ENCODE peak calls at places on chromosome 19, in ten cellular contexts. G, L, Z, E, W, D, U, Q, C and M are unnamed samples.

GRCh38 chr19:51012661-51013190 is 6.8 kb downstream of the KLK10 start:
- DNase-seq in G (no peak), L (no peak), Z (no peak), E (no peak), W (no peak), D (no peak), U (peak), Q (no peak), C (no peak), M (no peak)

GRCh38 chr19:8041553-8041952 is 11.0 kb upstream of the CCL25 start:
- DNase-seq in G (no peak), L (no peak), Z (no peak), E (no peak), W (no peak), D (no peak), U (no peak), Q (no peak), C (no peak), M (no peak)

GRCh38 chr19:50875795-50876422 is 2.7 kb downstream of the KLK2 start:
- DNase-seq in G (no peak), L (no peak), Z (no peak), E (no peak), W (no peak), D (no peak), U (no peak), Q (no peak), C (no peak), M (no peak)

GRCh38 chr19:45934551-45935230 is 20.1 kb upstream of the NANOS2 start:
- DNase-seq in G (no peak), L (no peak), Z (no peak), E (no peak), W (peak), D (no peak), U (no peak), Q (no peak), C (no peak), M (no peak)

GRCh38 chr19:50695251-50696064 is 24.1 kb downstream of the SHANK1 start:
- DNase-seq in G (no peak), L (peak), Z (no peak), E (no peak), W (peak), D (no peak), U (no peak), Q (peak), C (peak), M (no peak)

GRCh38 chr19:17281391-17282304 is at the start of gene ANKLE1:
- DNase-seq in G (peak), L (peak), Z (peak), E (no peak), W (no peak), D (peak), U (peak), Q (peak), C (peak), M (peak)

GRCh38 chr19:42284641-42285341 is 15.7 kb downstream of the CIC start:
- DNase-seq in G (no peak), L (peak), Z (peak), E (peak), W (peak), D (no peak), U (peak), Q (no peak), C (no peak), M (no peak)

GRCh38 chr19:47542030-47542475 is 27.2 kb upstream of the NAPA start:
- DNase-seq in G (no peak), L (no peak), Z (no peak), E (peak), W (no peak), D (no peak), U (no peak), Q (peak), C (no peak), M (no peak)

GRCh38 chr19:56324425-56324824 is 9.8 kb upstream of the ZSCAN5A start:
- DNase-seq in G (no peak), L (no peak), Z (no peak), E (no peak), W (no peak), D (no peak), U (no peak), Q (no peak), C (no peak), M (no peak)

GRCh38 chr19:40831502-40832430 is 18.5 kb downstream of the CYP2A6 start:
- DNase-seq in G (no peak), L (peak), Z (peak), E (peak), W (no peak), D (no peak), U (no peak), Q (peak), C (no peak), M (no peak)

GRCh38 chr19:10478476-10478875 is 24.7 kb downstream of the KEAP1 start:
- DNase-seq in G (no peak), L (no peak), Z (no peak), E (no peak), W (no peak), D (no peak), U (no peak), Q (no peak), C (peak), M (no peak)

GRCh38 chr19:1728816-1729567 is 24.3 kb upstream of the ONECUT3 start:
- DNase-seq in G (no peak), L (no peak), Z (no peak), E (no peak), W (no peak), D (no peak), U (no peak), Q (no peak), C (no peak), M (no peak)

GRCh38 chr19:33794578-33795369 is 1.9 kb upstream of the KCTD15 start:
- DNase-seq in G (no peak), L (peak), Z (no peak), E (peak), W (no peak), D (no peak), U (peak), Q (peak), C (no peak), M (peak)

GRCh38 chr19:47480658-47481057 is 3.4 kb downstream of the KPTN start:
- DNase-seq in G (no peak), L (no peak), Z (no peak), E (no peak), W (no peak), D (no peak), U (no peak), Q (no peak), C (no peak), M (no peak)

GRCh38 chr19:29509456-29509855 is 16.3 kb upstream of the VSTM2B start:
- DNase-seq in G (no peak), L (no peak), Z (no peak), E (no peak), W (no peak), D (no peak), U (peak), Q (no peak), C (no peak), M (no peak)

GRCh38 chr19:28598861-28599260 is 614.1 kb downstream of the UQCRFS1 start:
- DNase-seq in G (no peak), L (no peak), Z (no peak), E (no peak), W (no peak), D (no peak), U (no peak), Q (no peak), C (no peak), M (no peak)

GRCh38 chr19:50332264-50333038 is 3.3 kb upstream of the KCNC3 start:
- DNase-seq in G (no peak), L (peak), Z (no peak), E (no peak), W (no peak), D (no peak), U (peak), Q (no peak), C (no peak), M (no peak)

GRCh38 chr19:10817291-10818038 is 18.5 kb downstream of the TMED1 start:
- DNase-seq in G (peak), L (peak), Z (no peak), E (peak), W (no peak), D (no peak), U (peak), Q (peak), C (no peak), M (no peak)

GRCh38 chr19:49690073-49690655 is 752 bp upstream of the CPT1C start:
- DNase-seq in G (no peak), L (no peak), Z (no peak), E (no peak), W (no peak), D (no peak), U (no peak), Q (no peak), C (peak), M (no peak)

GRCh38 chr19:10565028-10565566 is 713 bp downstream of the KRI1 start:
- DNase-seq in G (peak), L (peak), Z (no peak), E (no peak), W (peak), D (peak), U (no peak), Q (peak), C (peak), M (no peak)

GRCh38 chr19:43425567-43426392 is 11.1 kb downstream of the TEX101 start:
- DNase-seq in G (peak), L (peak), Z (peak), E (no peak), W (no peak), D (peak), U (no peak), Q (peak), C (peak), M (no peak)

GRCh38 chr19:50358483-50359431 is 6.7 kb downstream of the NAPSA start:
- DNase-seq in G (peak), L (no peak), Z (peak), E (peak), W (peak), D (peak), U (peak), Q (peak), C (peak), M (peak)

GRCh38 chr19:4358709-4359626 is 15.6 kb downstream of the MPND start:
- DNase-seq in G (no peak), L (peak), Z (no peak), E (no peak), W (no peak), D (no peak), U (no peak), Q (no peak), C (no peak), M (no peak)

GRCh38 chr19:50308991-50309390 is 20.2 kb downstream of the KCNC3 start:
- DNase-seq in G (no peak), L (peak), Z (no peak), E (no peak), W (no peak), D (no peak), U (peak), Q (no peak), C (no peak), M (no peak)

GRCh38 chr19:4586245-4586644 is 26.8 kb upstream of the SEMA6B start:
- DNase-seq in G (no peak), L (no peak), Z (no peak), E (no peak), W (no peak), D (no peak), U (no peak), Q (no peak), C (no peak), M (no peak)

GRCh38 chr19:49988433-49988832 is 27.5 kb upstream of the SIGLEC11 start:
- DNase-seq in G (no peak), L (no peak), Z (no peak), E (no peak), W (no peak), D (no peak), U (no peak), Q (no peak), C (no peak), M (no peak)

GRCh38 chr19:54667217-54667616 is 4.4 kb downstream of the LILRB4 start:
- DNase-seq in G (no peak), L (no peak), Z (no peak), E (no peak), W (no peak), D (no peak), U (no peak), Q (no peak), C (no peak), M (no peak)

GRCh38 chr19:33348301-33349010 is 25.1 kb upstream of the CEBPG start:
- DNase-seq in G (no peak), L (peak), Z (peak), E (no peak), W (no peak), D (no peak), U (no peak), Q (peak), C (no peak), M (no peak)

GRCh38 chr19:19279062-19279612 is 6.0 kb upstream of the TM6SF2 start:
- DNase-seq in G (no peak), L (no peak), Z (no peak), E (no peak), W (no peak), D (no peak), U (no peak), Q (no peak), C (no peak), M (no peak)

GRCh38 chr19:1400281-1401137 is 833 bp downstream of the GAMT start:
- DNase-seq in G (peak), L (no peak), Z (peak), E (no peak), W (peak), D (no peak), U (peak), Q (peak), C (no peak), M (peak)

GRCh38 chr19:38046254-38047047 is 139.4 kb downstream of the SIPA1L3 start:
- DNase-seq in G (peak), L (no peak), Z (no peak), E (no peak), W (no peak), D (no peak), U (no peak), Q (no peak), C (no peak), M (no peak)

GRCh38 chr19:7830272-7830771 is 304 bp downstream of the EVI5L start:
- DNase-seq in G (no peak), L (no peak), Z (peak), E (peak), W (no peak), D (no peak), U (peak), Q (no peak), C (no peak), M (peak)

GRCh38 chr19:14406645-14407331 is 12.4 kb downstream of the DDX39A start:
- DNase-seq in G (no peak), L (no peak), Z (no peak), E (no peak), W (peak), D (no peak), U (no peak), Q (no peak), C (no peak), M (no peak)

GRCh38 chr19:14407889-14408640 is 11.1 kb downstream of the DDX39A start:
- DNase-seq in G (peak), L (no peak), Z (no peak), E (no peak), W (no peak), D (no peak), U (no peak), Q (no peak), C (no peak), M (no peak)

GRCh38 chr19:14410054-14410774 is 8.9 kb downstream of the DDX39A start:
- DNase-seq in G (no peak), L (no peak), Z (no peak), E (no peak), W (no peak), D (no peak), U (no peak), Q (no peak), C (no peak), M (no peak)

GRCh38 chr19:14409157-14410053 is 9.7 kb downstream of the DDX39A start:
- DNase-seq in G (no peak), L (no peak), Z (no peak), E (no peak), W (no peak), D (peak), U (no peak), Q (no peak), C (no peak), M (no peak)

GRCh38 chr19:14408641-14409120 is 10.5 kb downstream of the DDX39A start:
- DNase-seq in G (no peak), L (no peak), Z (no peak), E (no peak), W (no peak), D (no peak), U (no peak), Q (peak), C (no peak), M (no peak)
- H3K4me3 ChIP-seq in G (no peak), L (no peak), Z (no peak), E (no peak), W (no peak), D (no peak), U (no peak), Q (no peak), C (no peak), M (no peak)

DNA sequence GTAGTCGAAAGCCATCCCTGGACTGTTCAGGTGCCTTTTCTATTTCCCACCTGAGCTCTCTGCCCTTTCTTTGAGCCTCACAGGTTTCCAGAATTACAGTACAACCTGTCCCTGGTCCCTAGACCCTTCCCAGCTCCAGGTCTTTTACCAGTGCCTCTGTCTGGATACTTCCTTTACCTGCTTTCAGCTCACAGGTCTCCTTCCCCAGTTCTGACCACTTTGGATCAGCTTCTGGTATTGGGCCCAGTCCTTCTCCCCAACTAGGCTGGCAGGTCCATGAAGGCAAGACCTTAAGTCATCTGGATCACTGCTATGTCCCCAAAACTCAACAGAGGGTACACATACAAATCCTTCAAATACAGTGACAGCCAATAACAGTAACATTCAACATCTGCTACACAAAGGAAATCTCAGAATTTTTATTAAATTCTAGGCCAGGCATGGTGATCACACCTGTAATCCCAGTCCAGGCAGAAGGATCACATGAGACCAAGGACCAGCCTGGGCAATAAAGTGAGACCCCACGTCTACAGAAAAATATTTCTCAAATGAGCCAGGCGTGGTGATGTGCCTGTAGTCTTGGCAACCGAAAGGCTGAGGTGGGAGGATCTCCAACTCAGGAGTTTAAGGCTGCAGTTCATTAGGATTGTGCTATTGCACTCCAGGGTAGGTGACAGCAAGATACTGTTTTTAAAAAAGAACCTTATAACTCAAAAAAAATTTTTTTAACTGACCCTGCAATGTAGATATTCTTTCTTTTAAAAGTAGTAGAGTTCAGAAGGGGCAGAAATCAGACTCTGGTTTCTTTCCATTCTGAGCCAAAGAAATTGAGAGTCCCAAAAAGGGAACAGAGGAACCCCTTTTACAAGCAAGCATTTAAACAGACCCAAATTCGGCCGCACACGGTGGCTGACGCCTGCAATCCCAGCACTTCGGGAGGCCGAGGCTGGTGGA is 1.3 kb downstream of the RPS16 start:
- DNase-seq in G (no peak), L (no peak), Z (no peak), E (no peak), W (no peak), D (no peak), U (no peak), Q (no peak), C (no peak), M (no peak)
- H3K4me3 ChIP-seq in G (peak), L (peak), Z (peak), E (peak), W (peak), D (peak), U (no peak), Q (peak), C (peak), M (peak)

DNA sequence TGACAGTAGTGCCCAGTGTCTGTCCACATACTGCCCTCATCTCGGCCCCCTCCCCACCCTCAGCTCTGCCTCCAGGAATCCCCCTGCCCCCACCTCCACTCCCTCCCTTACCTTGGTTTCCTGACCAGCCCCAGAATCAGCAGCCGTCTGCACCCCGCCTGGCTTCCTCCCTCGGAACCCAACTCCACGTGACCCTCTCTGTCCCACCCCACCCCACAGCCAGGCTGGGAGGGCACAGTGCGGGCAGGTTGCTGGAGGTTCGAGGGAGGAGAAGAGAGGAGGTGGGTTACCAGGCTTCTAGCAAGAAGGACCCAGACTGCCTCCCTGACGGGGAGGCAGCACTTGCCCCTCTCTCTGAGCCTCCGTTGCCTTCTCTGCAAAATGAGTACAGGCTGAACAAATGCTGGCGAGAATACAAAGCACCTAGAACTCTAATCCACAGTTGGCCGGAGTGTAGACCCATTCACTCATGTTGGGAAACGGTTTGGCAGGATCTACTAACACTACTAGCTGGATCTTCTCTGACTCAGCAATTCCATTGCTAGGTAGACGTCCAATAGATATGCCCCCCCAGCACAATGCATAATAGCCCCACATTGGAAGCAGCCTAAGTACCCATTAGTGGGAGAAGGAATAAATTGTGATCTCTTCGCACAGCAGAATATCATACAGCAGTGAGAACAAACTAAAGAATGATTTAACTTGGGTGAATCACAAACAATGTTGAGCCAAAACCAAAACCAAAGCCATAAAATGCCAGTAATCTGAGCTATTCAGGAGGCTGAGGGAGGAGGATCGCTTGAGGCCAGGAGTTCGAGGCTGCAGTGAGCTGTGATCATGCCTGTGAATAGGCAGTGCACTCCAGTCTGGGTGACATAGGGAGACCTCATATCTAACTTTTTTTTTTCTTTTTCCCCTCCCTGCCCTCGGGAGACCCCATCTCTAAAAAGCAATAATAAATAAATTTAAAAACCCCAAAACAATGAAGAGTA is at the start of gene RASAL3:
- DNase-seq in G (no peak), L (peak), Z (peak), E (no peak), W (peak), D (peak), U (peak), Q (peak), C (no peak), M (no peak)
- H3K4me3 ChIP-seq in G (peak), L (no peak), Z (peak), E (no peak), W (peak), D (peak), U (no peak), Q (no peak), C (no peak), M (peak)

DNA sequence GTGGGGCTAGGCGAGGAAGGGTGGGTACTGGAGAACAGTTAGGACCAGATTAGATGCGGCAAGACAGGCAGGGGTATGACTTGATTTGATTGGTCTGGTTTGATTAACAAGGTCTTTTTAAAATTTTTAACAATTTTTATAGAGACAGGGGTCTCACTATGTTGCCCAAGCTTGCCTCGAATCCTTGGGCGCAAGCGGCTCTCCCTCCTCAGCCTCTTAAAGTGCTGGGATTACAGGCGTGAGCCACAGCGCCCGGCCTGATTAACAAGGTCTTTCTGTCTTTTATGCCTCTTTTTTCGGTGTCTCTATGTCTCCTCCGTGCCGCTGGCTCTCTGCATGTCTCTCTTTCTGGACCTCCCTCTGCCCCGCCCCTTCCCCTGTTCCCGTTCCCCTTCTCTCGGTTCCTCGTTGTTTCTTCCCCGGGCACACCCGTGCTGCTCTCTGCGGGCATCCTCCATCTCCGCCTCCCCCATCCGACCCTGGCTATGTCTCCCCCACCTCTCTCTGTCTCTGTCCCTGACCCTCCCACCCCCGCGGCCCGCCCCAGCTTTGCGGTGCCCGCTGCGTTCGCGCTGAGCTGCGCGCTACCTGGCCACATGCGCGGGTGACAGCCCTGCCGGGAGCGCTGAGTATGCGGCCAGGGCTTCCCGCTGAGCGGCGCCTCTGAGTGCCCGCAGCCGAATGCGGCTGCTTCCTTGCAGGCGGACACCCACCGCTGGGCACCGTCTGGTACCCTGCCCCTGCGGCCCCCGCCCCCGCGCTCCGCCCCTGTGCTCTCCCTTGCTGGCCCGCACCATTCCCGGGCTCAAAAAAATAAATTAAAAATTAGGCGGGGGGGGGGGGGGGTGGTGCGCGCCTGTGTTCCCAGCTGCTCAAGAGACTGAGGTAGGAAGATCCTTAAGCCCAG is 8.1 kb upstream of the SDHAF1 start:
- DNase-seq in G (no peak), L (peak), Z (no peak), E (no peak), W (no peak), D (no peak), U (no peak), Q (no peak), C (peak), M (peak)
- H3K4me3 ChIP-seq in G (peak), L (peak), Z (no peak), E (no peak), W (no peak), D (peak), U (no peak), Q (peak), C (peak), M (peak)